ENCODE peak calls at places on chromosomes 3 and 15, in five cellular contexts. D, Q, Z, K and B are unnamed samples.

GRCh38 chr3:139689122-139689521 is 11.3 kb upstream of the NMNAT3 start:
- DNase-seq in D (peak; percentile 95), Q (no peak), Z (no peak), K (no peak), B (no peak)

GRCh38 chr3:51401639-51402166 is 10.6 kb downstream of the RBM15B start:
- DNase-seq in Z (no peak), D (no peak), Q (no peak), K (no peak), B (no peak)

GRCh38 chr15:101037090-101037830 is 118.1 kb downstream of the LRRK1 start:
- DNase-seq in D (no peak), Z (no peak), K (no peak), Q (no peak), B (no peak)

GRCh38 chr15:34716111-34716510 is 38.7 kb downstream of the GJD2 start:
- DNase-seq in Q (no peak), D (no peak), K (no peak), Z (no peak), B (no peak)

GRCh38 chr15:52085289-52085688 is 27.3 kb downstream of the BCL2L10 start:
- DNase-seq in Q (no peak), K (no peak), Z (no peak), D (no peak), B (no peak)

GRCh38 chr3:46127503-46127902 is 80.6 kb downstream of the CCR1 start:
- DNase-seq in D (no peak), Q (peak; percentile 82), Z (no peak), K (peak; percentile 91), B (peak; percentile 62)

GRCh38 chr3:142929890-142930289 is 33.6 kb downstream of the PAQR9 start:
- DNase-seq in K (no peak), Q (no peak), Z (no peak), D (no peak), B (no peak)

GRCh38 chr15:88241060-88241459 is 15.5 kb downstream of the NTRK3 start:
- DNase-seq in Q (no peak), D (no peak), K (no peak), Z (no peak), B (no peak)

GRCh38 chr15:41935566-41936020 is 36.8 kb downstream of the EHD4 start:
- DNase-seq in Z (no peak), D (no peak), Q (no peak), K (no peak), B (no peak)

GRCh38 chr3:184373422-184373821 is 4.6 kb downstream of the THPO start:
- DNase-seq in K (peak; percentile 30), D (no peak), Z (no peak), Q (no peak), B (no peak)

GRCh38 chr3:134312873-134313838 is 61.1 kb downstream of the AMOTL2 start:
- DNase-seq in Z (peak; percentile 81), K (peak; percentile 87), D (peak; percentile 94), Q (no peak), B (no peak)

GRCh38 chr15:29100486-29101000 is 169.1 kb downstream of the NSMCE3 start:
- DNase-seq in K (no peak), Q (no peak), D (no peak), Z (no peak), B (no peak)

GRCh38 chr3:120475722-120476385 is 25.1 kb upstream of the FSTL1 start:
- DNase-seq in Z (no peak), D (no peak), Q (no peak), K (peak; percentile 49), B (no peak)

GRCh38 chr15:68888419-68888818 is 41.9 kb upstream of the SPESP1 start:
- DNase-seq in K (no peak), Q (no peak), Z (no peak), D (peak; percentile 9), B (no peak)

GRCh38 chr3:9501226-9501625 is 52.4 kb downstream of the LHFPL4 start:
- DNase-seq in Z (no peak), K (no peak), Q (no peak), D (no peak), B (no peak)

GRCh38 chr3:184241447-184242296 is 7.1 kb downstream of the ALG3 start:
- DNase-seq in Z (no peak), D (no peak), K (peak; percentile 53), Q (no peak), B (no peak)

DNA sequence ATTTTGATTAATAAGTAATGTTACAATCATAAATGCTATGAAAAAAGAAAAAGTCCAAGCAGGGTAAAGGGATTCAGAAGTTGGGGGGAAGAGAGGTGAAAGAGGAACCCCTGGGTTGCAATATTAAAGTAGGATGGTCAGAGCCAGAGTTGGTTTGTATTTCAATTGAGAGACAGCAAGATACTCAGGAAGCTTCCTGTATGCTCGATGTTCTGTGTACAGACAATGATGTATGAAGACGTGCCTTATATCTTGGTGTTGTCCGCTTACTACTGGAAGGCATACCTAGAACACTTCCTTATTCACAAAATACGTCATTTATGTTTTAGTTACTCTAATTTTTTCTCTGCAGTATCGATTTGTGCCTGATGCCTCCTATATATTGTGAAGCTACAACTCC is 87.6 kb downstream of the TBL1XR1 start:
- DNase-seq in Z (no peak), K (no peak), Q (no peak), D (no peak), B (no peak)
- TF ChIP-seq CTCF in Z (no peak), K (no peak), Q (no peak), D (no peak), B (no peak)

GRCh38 chr3:173977747-173978146 is 580.2 kb downstream of the NLGN1 start:
- DNase-seq in Z (no peak), K (no peak), Q (no peak), D (no peak), B (peak; percentile 49)

GRCh38 chr3:173976281-173976680 is 578.7 kb downstream of the NLGN1 start:
- DNase-seq in D (no peak), Z (no peak), K (no peak), Q (no peak), B (no peak)
- H3K4me3 ChIP-seq in D (no peak overlapping the region), Z (no peak overlapping the region), K (no peak overlapping the region), Q (no peak overlapping the region), B (no peak overlapping the region)

DNA sequence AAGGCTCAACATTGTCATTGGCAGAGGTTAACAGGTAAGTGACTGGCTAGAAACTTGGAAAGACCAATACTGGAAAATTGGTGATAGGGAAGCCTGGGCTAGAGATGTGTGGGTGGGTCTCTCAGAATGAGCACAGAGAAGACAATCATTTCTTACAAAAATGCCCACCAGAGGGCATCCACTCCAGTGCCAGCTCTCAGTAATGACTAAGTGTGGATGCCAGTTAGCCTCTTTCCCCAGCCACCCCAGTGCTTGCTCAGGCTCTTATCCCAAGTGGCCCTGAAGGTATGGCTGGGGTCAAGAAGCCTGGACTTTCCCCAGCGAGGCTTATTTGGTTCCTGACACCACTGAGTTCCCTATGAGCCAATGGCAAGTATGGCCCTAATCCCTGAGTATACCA is 115.9 kb upstream of the ST8SIA2 start:
- DNase-seq in Q (no peak), K (no peak), D (peak; percentile 27), Z (no peak), B (no peak)
- TF ChIP-seq CTCF in Q (no peak), K (no peak), D (peak; percentile 51), Z (no peak), B (peak; percentile 42)

DNA sequence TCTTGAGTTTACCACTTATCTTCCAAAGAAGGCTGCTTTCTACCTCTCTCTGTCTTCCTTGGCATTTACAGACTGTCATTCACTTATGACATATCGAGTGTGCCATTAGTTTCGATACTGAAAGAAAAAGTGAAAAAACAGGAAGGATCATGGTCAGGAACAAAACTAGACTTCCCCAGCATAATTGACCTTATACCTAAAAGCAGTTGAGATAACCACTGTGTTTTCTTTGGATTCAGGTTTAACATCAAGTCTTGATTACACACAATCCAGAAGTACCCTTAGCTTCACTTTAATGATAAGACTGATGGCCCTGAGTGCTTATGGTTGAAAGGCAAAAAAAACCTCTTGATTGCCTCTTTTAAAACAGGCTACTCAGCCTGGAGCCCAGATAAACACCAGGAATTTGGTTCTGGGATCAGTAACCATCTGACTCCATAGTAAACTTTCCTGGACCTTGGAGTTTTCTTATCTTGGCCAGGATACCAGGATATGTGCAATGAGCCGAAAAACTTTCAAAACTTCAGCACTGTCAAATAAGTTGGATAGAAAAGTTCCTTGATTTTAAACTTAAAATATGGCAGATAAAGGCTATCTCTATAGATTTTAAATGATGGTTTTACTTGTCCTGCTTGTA is 5.0 kb upstream of the UACA start:
- DNase-seq in K (no peak), D (no peak), Q (no peak), Z (no peak), B (no peak)
- H3K4me3 ChIP-seq in K (no peak overlapping the region), D (no peak overlapping the region), Q (no peak overlapping the region), Z (no peak overlapping the region), B (no peak overlapping the region)

GRCh38 chr3:186220886-186221285 is 112.0 kb upstream of the ETV5 start:
- DNase-seq in K (no peak), Z (no peak), Q (no peak), D (peak; percentile 51), B (no peak)
- TF ChIP-seq CTCF in K (no peak), Z (no peak), Q (no peak), D (peak; percentile 31), B (no peak)